ENCODE peak calls at places on chromosomes 6 and 20, in seven cellular contexts. E is upper lobe of right lung, P is HCT116, F is GM12865, I is endothelial cell of umbilical vein, X is fibroblast of mammary gland, A is heart right ventricle. Y is an unnamed sample.

GRCh38 chr6:83008631-83009030 is 57.0 kb downstream of the UBE3D start:
- DNase-seq in X (no peak), I (peak), A (no peak), E (no peak), F (no peak), P (no peak), Y (no peak)

GRCh38 chr6:161549977-161550655 is 276.3 kb upstream of the AGPAT4 start:
- DNase-seq in E (no peak), A (no peak), X (no peak), F (no peak), P (peak), I (no peak), Y (no peak)

GRCh38 chr20:17895641-17896246 is 72.8 kb downstream of the SNX5 start:
- DNase-seq in A (peak), I (peak), F (peak), E (peak), P (no peak), X (peak), Y (no peak)

GRCh38 chr6:74404366-74404765 is 708.4 kb downstream of the CD109 start:
- DNase-seq in X (peak), E (no peak), F (no peak), I (no peak), P (no peak), A (no peak), Y (no peak)

GRCh38 chr6:8888468-8888867 is 453.1 kb upstream of the SLC35B3 start:
- DNase-seq in P (peak), X (no peak), E (no peak), F (peak), I (no peak), A (no peak), Y (no peak)

GRCh38 chr20:25230177-25230831 is 17.6 kb upstream of the PYGB start:
- DNase-seq in F (peak), I (peak), X (no peak), E (no peak), P (no peak), A (no peak), Y (no peak)

GRCh38 chr20:51136326-51136725 is 113.4 kb upstream of the KCNG1 start:
- DNase-seq in I (peak), P (no peak), F (no peak), X (no peak), E (no peak), A (no peak), Y (no peak)

GRCh38 chr20:25284131-25284601 is 36.3 kb downstream of the PYGB start:
- DNase-seq in X (no peak), P (no peak), F (no peak), A (no peak), E (peak), I (no peak), Y (no peak)

GRCh38 chr6:131914234-131914633 is 36.9 kb downstream of the CCN2 start:
- DNase-seq in X (peak), P (no peak), F (no peak), A (no peak), E (no peak), I (peak), Y (no peak)

GRCh38 chr20:549720-550496 is 6.3 kb upstream of the CSNK2A1 start:
- DNase-seq in I (no peak), P (no peak), E (no peak), A (no peak), X (no peak), F (no peak), Y (no peak)

GRCh38 chr6:135909737-135910387 is 58.4 kb downstream of the PDE7B start:
- DNase-seq in P (peak), I (peak), E (no peak), A (no peak), X (peak), F (peak), Y (no peak)

GRCh38 chr20:46324379-46324778 is 16.1 kb upstream of the CDH22 start:
- DNase-seq in A (no peak), P (no peak), X (peak), F (no peak), E (no peak), I (no peak), Y (no peak)

GRCh38 chr6:112202639-112203341 is 51.6 kb downstream of the LAMA4 start:
- DNase-seq in X (peak), E (no peak), F (peak), A (no peak), P (no peak), I (peak), Y (no peak)

GRCh38 chr20:37295001-37295400 is 5.5 kb downstream of the MANBAL start:
- DNase-seq in X (peak), I (peak), F (peak), A (no peak), P (peak), E (no peak), Y (peak)

GRCh38 chr6:35077713-35078105 is 63.4 kb downstream of the TCP11 start:
- DNase-seq in X (no peak), P (no peak), E (peak), F (no peak), A (no peak), I (no peak), Y (no peak)

GRCh38 chr6:16684896-16685554 is 76.2 kb downstream of the ATXN1 start:
- DNase-seq in X (peak), P (peak), I (no peak), E (no peak), F (peak), A (no peak), Y (peak)

GRCh38 chr6:157240059-157240959 is 83.0 kb downstream of the TMEM242 start:
- DNase-seq in I (no peak), F (no peak), A (no peak), P (no peak), X (peak), E (peak), Y (no peak)

GRCh38 chr6:11700118-11700718 is 78.4 kb downstream of the ADTRP start:
- DNase-seq in F (peak), X (peak), P (peak), A (no peak), E (no peak), I (peak), Y (no peak)

GRCh38 chr6:1893470-1894130 is 283.9 kb downstream of the FOXC1 start:
- DNase-seq in X (no peak), I (no peak), P (no peak), A (no peak), E (no peak), F (no peak), Y (no peak)
- TF ChIP-seq CTCF in X (peak), I (no peak), P (no peak), A (no peak), E (no peak), F (peak), Y (peak)

GRCh38 chr20:31706607-31707257 is 15.9 kb downstream of the BCL2L1 start:
- DNase-seq in A (no peak), X (no peak), I (no peak), F (no peak), E (peak), P (no peak), Y (no peak)

GRCh38 chr20:31709939-31710338 is 12.7 kb downstream of the BCL2L1 start:
- DNase-seq in E (no peak), I (no peak), P (no peak), A (no peak), X (no peak), F (no peak), Y (no peak)

GRCh38 chr20:31707258-31707615 is 15.4 kb downstream of the BCL2L1 start:
- DNase-seq in P (no peak), X (no peak), E (no peak), I (no peak), A (no peak), F (no peak), Y (no peak)

GRCh38 chr20:31708839-31709534 is 13.7 kb downstream of the BCL2L1 start:
- DNase-seq in E (no peak), P (no peak), I (no peak), F (no peak), X (no peak), A (no peak), Y (no peak)

DNA sequence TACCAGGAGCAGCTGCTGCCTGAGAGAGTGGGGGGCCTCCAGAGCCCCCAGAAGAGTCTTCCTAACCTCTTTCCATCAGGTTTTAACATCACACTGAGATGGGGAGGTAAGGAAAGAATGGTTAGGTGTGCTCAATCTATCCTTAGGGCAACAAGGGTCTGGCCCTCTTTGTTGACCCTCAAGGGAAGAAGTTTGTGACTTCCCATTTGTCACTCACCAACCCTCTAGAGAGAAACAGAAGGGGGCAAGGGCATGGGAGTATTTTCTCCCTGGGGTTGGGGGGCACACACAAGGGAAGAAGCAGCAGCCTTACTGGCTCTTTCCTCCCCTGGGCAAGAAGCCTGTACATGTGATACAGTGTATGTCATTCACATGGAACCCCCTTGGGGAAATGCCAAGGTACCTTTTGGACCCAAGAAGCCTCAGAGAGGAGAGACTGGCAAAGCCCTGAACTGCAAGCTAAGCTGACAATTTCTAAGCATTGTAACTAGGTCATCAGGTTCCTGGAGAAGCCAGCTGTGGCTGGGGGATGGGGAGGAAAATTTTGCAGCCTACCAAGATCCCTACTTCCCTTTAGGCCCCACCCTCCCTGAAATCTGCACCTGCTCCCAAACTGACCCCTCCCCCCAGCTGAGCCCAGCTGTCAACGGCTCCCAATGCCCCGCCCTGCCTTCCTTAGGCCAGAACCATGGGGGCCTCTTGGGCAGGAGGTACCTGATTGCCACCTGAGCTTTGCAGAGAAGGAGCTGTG is 14.5 kb downstream of the BCL2L1 start:
- DNase-seq in I (no peak), F (peak), E (peak), A (peak), X (no peak), P (no peak), Y (no peak)
- H3K4me3 ChIP-seq in I (no peak), F (no peak), E (no peak), A (no peak), X (no peak), P (no peak), Y (no peak)

GRCh38 chr20:13455713-13456112 is 183.0 kb downstream of the TASP1 start:
- DNase-seq in I (no peak), F (no peak), P (no peak), X (peak), E (no peak), A (no peak), Y (no peak)

GRCh38 chr20:13453367-13453766 is 185.4 kb downstream of the TASP1 start:
- DNase-seq in E (no peak), X (no peak), P (no peak), I (no peak), A (no peak), F (no peak), Y (no peak)

GRCh38 chr20:13447385-13448180 is 191.1 kb downstream of the TASP1 start:
- DNase-seq in I (no peak), E (no peak), F (no peak), P (no peak), X (no peak), A (no peak), Y (no peak)

GRCh38 chr20:13452470-13453124 is 186.1 kb downstream of the TASP1 start:
- DNase-seq in X (no peak), E (no peak), A (no peak), F (no peak), I (no peak), P (no peak), Y (no peak)

DNA sequence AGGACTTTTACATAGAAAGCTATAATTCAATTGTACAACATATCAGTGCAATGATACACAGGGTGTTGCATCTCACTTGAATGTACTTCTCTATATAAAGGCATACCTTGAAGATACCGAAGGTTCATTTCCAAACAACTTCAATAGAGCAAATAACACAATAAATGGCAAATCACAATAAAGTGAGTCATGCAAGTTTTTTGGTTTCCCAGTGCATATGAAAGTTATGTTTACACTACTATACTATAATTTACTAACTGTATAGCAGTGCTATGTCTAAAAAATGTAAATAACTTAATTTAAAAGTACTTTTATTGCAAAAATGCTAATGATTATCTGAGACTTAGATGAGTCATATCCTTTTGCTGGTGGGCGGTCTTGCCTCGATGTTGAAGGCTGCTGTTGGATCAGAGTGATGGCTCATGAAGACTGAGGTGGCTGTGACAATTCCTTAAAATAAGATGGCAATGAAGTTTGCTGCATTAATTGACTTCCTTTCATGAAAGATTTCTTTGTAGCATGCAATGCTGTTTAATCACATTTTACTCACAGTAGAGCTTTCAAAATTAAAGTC is 188.8 kb downstream of the TASP1 start:
- DNase-seq in E (no peak), X (peak), P (no peak), I (no peak), A (no peak), F (no peak), Y (no peak)
- TF ChIP-seq CTCF in E (no peak), X (no peak), P (no peak), I (no peak), A (no peak), F (no peak), Y (no peak)

DNA sequence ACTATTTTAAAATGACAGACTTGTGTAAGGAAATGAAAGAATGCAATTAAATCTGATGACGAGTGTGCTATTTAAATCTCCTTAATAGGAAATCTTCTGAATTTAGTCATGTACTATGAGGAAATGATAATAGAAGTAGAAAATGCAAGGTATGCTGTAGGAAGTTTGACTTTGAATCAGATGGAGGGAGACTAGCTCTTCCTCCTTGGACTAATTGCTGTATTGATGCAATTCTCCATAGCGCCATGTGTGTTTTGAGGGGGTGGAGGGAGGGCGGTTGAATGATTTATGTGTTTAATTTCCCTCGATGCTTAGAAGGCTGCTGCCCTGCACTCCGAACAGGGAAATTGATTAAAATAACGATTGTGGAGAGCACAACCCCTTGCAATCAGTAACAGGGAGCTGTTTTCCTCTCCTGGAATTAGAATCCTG is 214.4 kb upstream of the PRND start:
- DNase-seq in E (no peak), X (peak), F (no peak), I (peak), P (no peak), A (no peak), Y (peak)
- H3K4me3 ChIP-seq in E (no peak), X (no peak), F (no peak), I (no peak), P (no peak), A (no peak), Y (no peak)

GRCh38 chr20:9610665-9611064 is 96.3 kb downstream of the LAMP5 start:
- DNase-seq in X (no peak), I (no peak), F (no peak), E (no peak), A (no peak), P (no peak), Y (no peak)
- TF ChIP-seq CTCF in X (no peak), I (no peak), F (no peak), E (no peak), A (no peak), P (no peak), Y (no peak)

Y was measured in epithelial cell of proximal tubule.